ENCODE peak calls at places on chromosomes 1 and 21, in six cellular contexts. R is heart left ventricle; T is left ventricle myocardium inferior; I is AG08396; B is stimulated activated CD4-positive, alpha-beta T cell treated with anti-CD3 and anti-CD28 coated beads, Interleukin-2, amount 100 ng/mL, for 48 hours; A is left cardiac atrium. Q is an unnamed sample.

GRCh38 chr21:22711636-22712035 is 1713.4 kb downstream of the NCAM2 start:
- DNase-seq in R (no peak), A (no peak), T (no peak), B (no peak), I (no peak), Q (peak)

GRCh38 chr1:35178874-35179380 is 14.0 kb downstream of the SFPQ start:
- DNase-seq in I (no peak), R (no peak), T (no peak), A (no peak), B (no peak), Q (no peak)

GRCh38 chr1:152461544-152461943 is 47.5 kb upstream of the CRNN start:
- DNase-seq in A (peak), I (peak), T (peak), B (peak), R (peak), Q (peak)

GRCh38 chr21:37915516-37915915 is 741 bp downstream of the KCNJ6 start:
- DNase-seq in R (no peak), I (no peak), A (no peak), T (no peak), B (no peak), Q (no peak)

GRCh38 chr1:201264072-201264471 is 19.2 kb upstream of the PKP1 start:
- DNase-seq in I (no peak), B (no peak), A (no peak), R (no peak), T (no peak), Q (no peak)

GRCh38 chr1:220915117-220915440 is 35.8 kb downstream of the HLX start:
- DNase-seq in T (no peak), R (no peak), I (no peak), A (no peak), B (no peak), Q (no peak)

GRCh38 chr1:171160611-171161354 is 24.3 kb upstream of the FMO2 start:
- DNase-seq in T (no peak), R (no peak), A (no peak), B (no peak), I (no peak), Q (no peak)

GRCh38 chr1:155184835-155185782 is 11.5 kb downstream of the TRIM46 start:
- DNase-seq in A (peak), T (peak), I (no peak), R (peak), B (no peak), Q (no peak)

GRCh38 chr1:233424727-233425222 is 97.3 kb downstream of the MAP3K21 start:
- DNase-seq in R (no peak), I (no peak), T (no peak), A (no peak), B (no peak), Q (no peak)

Q was measured in glomerular endothelial cell.